ENCODE peak calls at places on chromosomes 5 and 9, in five cellular contexts. W is trophoblast cell, Q is H1, Z is IMR-90, S is mesenchymal stem cell. X is an unnamed sample. For H3K4me1, the result is how much of the 10 kb centered on the place peaks cover.

GRCh38 chr5:60102961-60103683 is 209.6 kb upstream of the PDE4D start:
- DNase-seq in W (no peak), Q (no peak), Z (no peak), S (peak), X (peak)

GRCh38 chr9:98652302-98652701 is 56.4 kb downstream of the GABBR2 start:
- DNase-seq in W (no peak), Q (no peak), Z (no peak), S (no peak), X (no peak)

GRCh38 chr5:136051486-136052220 is 22.9 kb downstream of the TGFBI start:
- DNase-seq in W (no peak), Q (no peak), Z (no peak), S (peak), X (no peak)

GRCh38 chr5:122490718-122491117 is 178.7 kb downstream of the SNCAIP start:
- DNase-seq in W (peak), Q (no peak), Z (no peak), S (no peak), X (no peak)

GRCh38 chr9:94213513-94214124 is 45.5 kb upstream of the ZNF169 start:
- DNase-seq in W (peak), Q (peak), Z (peak), S (peak), X (peak)

GRCh38 chr5:95631991-95632675 is 12.2 kb downstream of the GPR150 start:
- DNase-seq in W (peak), Q (no peak), Z (peak), S (peak), X (peak)

GRCh38 chr5:27020965-27021364 is 17.4 kb downstream of the CDH9 start:
- DNase-seq in W (no peak), Q (no peak), Z (peak), S (peak), X (no peak)

GRCh38 chr9:93081081-93081529 is 14.9 kb upstream of the CARD19 start:
- DNase-seq in W (no peak), Q (no peak), Z (no peak), S (peak), X (no peak)

GRCh38 chr9:114492991-114493390 is 12.3 kb downstream of the WHRN start:
- DNase-seq in W (no peak), Q (no peak), Z (no peak), S (no peak), X (no peak)

GRCh38 chr5:122076023-122076422 is 2.0 kb downstream of the LOX start:
- DNase-seq in W (peak), Q (no peak), Z (no peak), S (peak), X (no peak)

GRCh38 chr5:135310328-135310989 is 88.6 kb downstream of the MACROH2A1 start:
- DNase-seq in W (no peak), Q (no peak), Z (peak), S (peak), X (no peak)

GRCh38 chr9:89363311-89363670 is 45.0 kb downstream of the SECISBP2 start:
- DNase-seq in W (no peak), Q (no peak), Z (no peak), S (no peak), X (no peak)

GRCh38 chr9:78054180-78054579 is 22.6 kb upstream of the GNAQ start:
- DNase-seq in W (no peak), Q (no peak), Z (no peak), S (no peak), X (no peak)

GRCh38 chr5:136202800-136203199 is 9.8 kb upstream of the SMIM32 start:
- DNase-seq in W (no peak), Q (peak), Z (no peak), S (no peak), X (peak)

GRCh38 chr9:76486151-76486550 is 27.2 kb downstream of the GCNT1 start:
- DNase-seq in W (peak), Q (no peak), Z (peak), S (no peak), X (peak)

GRCh38 chr9:123265833-123266232 is 2.6 kb downstream of the STRBP start:
- DNase-seq in W (peak), Q (no peak), Z (no peak), S (no peak), X (peak)

GRCh38 chr5:71943874-71944273 is 163.4 kb upstream of the MAP1B start:
- DNase-seq in W (no peak), Q (no peak), Z (no peak), S (no peak), X (peak)

GRCh38 chr5:173673295-173674170 is 57.1 kb upstream of the BOD1 start:
- DNase-seq in W (no peak), Q (no peak), Z (no peak), S (no peak), X (no peak)

GRCh38 chr5:14071433-14071832 is 71.7 kb upstream of the TRIO start:
- DNase-seq in W (peak), Q (no peak), Z (peak), S (no peak), X (no peak)

GRCh38 chr5:157543825-157544622 is 31.6 kb downstream of the ADAM19 start:
- DNase-seq in W (no peak), Q (no peak), Z (peak), S (peak), X (no peak)

GRCh38 chr5:132369012-132369470 is 469 bp upstream of the SLC22A5 start:
- DNase-seq in W (no peak), Q (no peak), Z (no peak), S (peak), X (no peak)

GRCh38 chr5:132371603-132371994 is 2.1 kb downstream of the SLC22A5 start:
- DNase-seq in W (no peak), Q (no peak), Z (no peak), S (no peak), X (no peak)

GRCh38 chr5:132369471-132370240 is at the start of gene SLC22A5:
- DNase-seq in W (peak), Q (peak), Z (peak), S (peak), X (peak)

GRCh38 chr5:132372122-132372521 is 2.6 kb downstream of the SLC22A5 start:
- DNase-seq in W (no peak), Q (no peak), Z (no peak), S (no peak), X (no peak)

DNA sequence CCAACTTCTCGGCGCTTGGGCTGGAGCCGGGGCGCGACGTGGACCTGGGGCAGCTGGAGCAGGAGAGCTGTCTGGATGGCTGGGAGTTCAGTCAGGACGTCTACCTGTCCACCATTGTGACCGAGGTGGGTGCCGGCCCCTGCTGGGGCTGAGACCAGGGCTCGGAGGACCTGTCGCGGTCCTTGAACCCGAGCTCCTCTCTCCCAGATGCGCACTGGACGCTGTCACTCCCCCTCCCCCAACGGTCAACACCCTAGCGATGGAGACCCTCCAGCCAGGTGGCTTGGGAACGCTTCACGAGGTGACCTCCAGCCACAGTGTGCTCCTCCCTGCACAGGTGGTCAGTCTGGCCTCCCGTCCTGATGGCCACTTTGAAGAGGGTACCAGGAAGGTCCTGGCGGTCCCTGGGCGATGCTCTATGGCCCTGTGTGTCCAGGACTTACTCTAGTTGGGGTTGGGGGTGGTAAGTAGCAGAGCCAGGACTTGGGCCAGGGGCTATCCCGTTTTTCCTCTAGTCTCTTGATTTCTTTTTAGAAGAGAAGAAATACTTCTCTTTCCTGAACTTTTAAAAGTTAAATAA is 821 bp downstream of the SLC22A5 start:
- DNase-seq in W (no peak), Q (no peak), Z (no peak), S (no peak), X (no peak)
- H3K9ac ChIP-seq in W (no peak), Q (peak), Z (peak), S (peak), X (peak)

GRCh38 chr9:132988244-132989013 is 9.9 kb downstream of the GFI1B start:
- DNase-seq in W (no peak), Q (no peak), Z (no peak), S (no peak), X (no peak)
- H4K8ac ChIP-seq in W (no peak), Q (no peak), Z (no peak), S (no peak), X (no peak)

GRCh38 chr9:127873223-127873691 is 4.2 kb downstream of the AK1 start:
- DNase-seq in W (no peak), Q (peak), Z (no peak), S (no peak), X (no peak)
- H3K4me1 ChIP-seq in W (under half), Q (under half), Z (under half), S (under half), X (under half)

GRCh38 chr9:35665471-35665818 is 450 bp upstream of the ARHGEF39 start:
- DNase-seq in W (no peak), Q (no peak), Z (no peak), S (no peak), X (no peak)
- H3K9ac ChIP-seq in W (peak), Q (no peak), Z (peak), S (peak), X (peak)

DNA sequence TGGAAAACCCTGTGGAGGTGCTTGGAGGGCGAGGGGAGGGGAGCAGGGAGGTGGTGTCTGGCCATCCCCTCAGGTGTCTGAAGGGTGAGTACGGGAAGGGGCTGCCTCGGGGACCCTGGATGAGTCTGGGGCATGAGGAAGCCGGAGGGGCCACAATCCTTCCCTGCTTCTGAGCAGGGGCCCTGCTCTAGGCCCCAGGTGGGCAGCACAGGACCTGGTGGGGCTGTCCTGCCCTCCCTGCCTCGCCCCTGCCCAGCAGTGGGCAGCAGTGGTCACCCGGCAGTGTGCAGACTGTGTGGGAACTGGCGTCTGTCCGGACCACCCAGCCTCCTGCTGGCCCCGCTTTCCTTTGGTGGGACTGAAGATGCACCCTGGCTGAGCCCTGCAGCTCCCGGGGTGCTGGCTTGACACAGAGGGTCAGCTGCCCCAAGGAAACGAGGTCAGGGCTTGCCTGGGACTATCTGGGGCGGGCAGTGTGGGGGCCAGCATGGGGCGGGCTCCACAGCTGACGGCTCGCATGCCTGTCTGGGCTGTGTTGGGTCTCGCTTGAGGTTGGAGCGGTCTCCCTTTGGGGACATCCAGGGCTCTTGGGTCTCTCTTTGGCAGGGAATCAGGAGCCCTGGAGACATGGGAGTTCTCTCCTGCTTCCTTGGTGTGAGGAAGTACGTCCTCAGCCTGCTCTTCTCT is 26.1 kb downstream of the RXRA start:
- DNase-seq in W (no peak), Q (no peak), Z (no peak), S (no peak), X (no peak)
- H4K8ac ChIP-seq in W (no peak), Q (peak), Z (no peak), S (no peak), X (no peak)

DNA sequence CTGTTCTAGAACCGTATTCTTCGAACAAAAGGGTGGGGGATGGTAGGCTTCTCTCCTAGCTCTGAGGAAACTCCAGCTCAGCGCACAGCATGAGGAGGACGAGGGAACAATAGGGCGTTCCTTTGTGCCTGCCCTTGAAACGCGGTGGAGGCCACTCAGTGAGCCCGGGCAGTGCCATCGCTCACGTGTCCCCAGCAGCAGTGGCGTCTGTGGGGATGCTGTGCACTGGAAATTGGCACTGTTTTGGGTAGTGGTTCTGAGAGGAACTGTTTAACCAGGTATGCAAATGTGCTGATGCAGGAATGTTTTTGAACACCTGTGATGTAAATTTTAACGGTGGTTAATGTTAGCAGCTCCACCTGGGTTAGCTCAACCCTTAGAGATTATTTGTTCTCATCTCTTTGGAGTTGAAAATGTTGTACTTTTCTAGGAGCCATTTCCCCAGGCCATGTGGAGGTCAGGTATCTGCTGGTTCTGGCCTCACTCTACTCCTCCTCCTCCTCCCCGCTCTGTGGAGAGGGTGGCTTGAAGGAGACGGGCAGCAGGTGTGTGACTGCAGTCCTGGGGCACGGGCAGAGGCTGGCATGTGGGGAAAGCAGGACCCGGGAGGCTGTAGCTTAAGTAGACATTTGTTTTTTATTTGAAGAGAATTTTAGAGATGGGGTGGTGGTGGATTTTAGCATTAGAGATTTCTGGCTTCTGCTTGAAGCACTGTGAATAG is 48.3 kb downstream of the EHMT1 start:
- DNase-seq in W (no peak), Q (peak), Z (no peak), S (no peak), X (peak)
- H3K4me1 ChIP-seq in W (under half), Q (under half), Z (under half), S (under half), X (under half)

GRCh38 chr9:126372716-126373115 is 46.1 kb downstream of the MVB12B start:
- DNase-seq in W (no peak), Q (no peak), Z (no peak), S (no peak), X (peak)
- H3K9ac ChIP-seq in W (no peak), Q (no peak), Z (no peak), S (no peak), X (no peak)